ENCODE peak calls at places on chromosomes 16 and 17, in nine cellular contexts. E is right atrium auricular region, V is lower lobe of right lung, J is fibroblast of lung, D is spleen, Q is body of pancreas, T is stomach, Y is IMR-90, G is upper lobe of right lung. O is an unnamed sample.

GRCh38 chr17:82838386-82839063 is 1.3 kb downstream of the ZNF750 start:
- DNase-seq in E (peak; percentile 75), V (peak; percentile 90), J (no peak), D (peak; percentile 72), Q (peak; percentile 75), T (no peak), Y (peak; percentile 17), G (peak; percentile 91), O (peak; percentile 88)

GRCh38 chr17:30336369-30337171 is 2.7 kb upstream of the TMIGD1 start:
- DNase-seq in E (no peak), V (no peak), J (peak; percentile 36), D (no peak), Q (peak; percentile 64), T (peak; percentile 50), Y (peak; percentile 59), G (no peak), O (no peak)

GRCh38 chr17:77487677-77488530 is 347.1 kb downstream of the SEC14L1 start:
- DNase-seq in E (no peak), V (peak; percentile 28), J (no peak), D (peak; percentile 64), Q (no peak), T (no peak), Y (no peak), G (no peak), O (no peak)

GRCh38 chr17:78349831-78350631 is 9.8 kb downstream of the SOCS3 start:
- DNase-seq in E (no peak), V (no peak), J (no peak), D (no peak), Q (no peak), T (no peak), Y (no peak), G (no peak), O (no peak)

GRCh38 chr16:22685162-22685830 is 128.7 kb upstream of the HS3ST2 start:
- DNase-seq in E (peak; percentile 89), V (no peak), J (no peak), D (no peak), Q (peak; percentile 30), T (no peak), Y (no peak), G (no peak), O (peak; percentile 30)

GRCh38 chr17:4711671-4712111 is 1.3 kb downstream of the ARRB2 start:
- DNase-seq in E (no peak), V (peak; percentile 68), J (no peak), D (no peak), Q (no peak), T (no peak), Y (no peak), G (no peak), O (no peak)

GRCh38 chr17:12431188-12431587 is 234.5 kb upstream of the MYOCD start:
- DNase-seq in E (no peak), V (no peak), J (no peak), D (no peak), Q (no peak), T (no peak), Y (no peak), G (no peak), O (no peak)

GRCh38 chr16:6048017-6048416 is 950.4 kb upstream of the EEF2KMT start:
- DNase-seq in E (no peak), V (no peak), J (no peak), D (no peak), Q (no peak), T (no peak), Y (no peak), G (no peak), O (no peak)

GRCh38 chr16:81544691-81545365 is 100.2 kb downstream of the CMIP start:
- DNase-seq in E (no peak), V (peak; percentile 50), J (no peak), D (peak; percentile 61), Q (no peak), T (no peak), Y (peak; percentile 21), G (peak; percentile 44), O (no peak)

GRCh38 chr16:81541314-81541713 is 96.7 kb downstream of the CMIP start:
- DNase-seq in E (no peak), V (peak; percentile 6), J (no peak), D (no peak), Q (no peak), T (no peak), Y (no peak), G (no peak), O (no peak)

GRCh38 chr16:81544261-81544660 is 99.7 kb downstream of the CMIP start:
- DNase-seq in E (no peak), V (peak; percentile 46), J (no peak), D (peak; percentile 74), Q (no peak), T (no peak), Y (no peak), G (peak; percentile 53), O (no peak)

GRCh38 chr16:81543571-81543970 is 99.0 kb downstream of the CMIP start:
- DNase-seq in E (no peak), V (no peak), J (peak; percentile 53), D (no peak), Q (no peak), T (no peak), Y (peak; percentile 49), G (no peak), O (no peak)

DNA sequence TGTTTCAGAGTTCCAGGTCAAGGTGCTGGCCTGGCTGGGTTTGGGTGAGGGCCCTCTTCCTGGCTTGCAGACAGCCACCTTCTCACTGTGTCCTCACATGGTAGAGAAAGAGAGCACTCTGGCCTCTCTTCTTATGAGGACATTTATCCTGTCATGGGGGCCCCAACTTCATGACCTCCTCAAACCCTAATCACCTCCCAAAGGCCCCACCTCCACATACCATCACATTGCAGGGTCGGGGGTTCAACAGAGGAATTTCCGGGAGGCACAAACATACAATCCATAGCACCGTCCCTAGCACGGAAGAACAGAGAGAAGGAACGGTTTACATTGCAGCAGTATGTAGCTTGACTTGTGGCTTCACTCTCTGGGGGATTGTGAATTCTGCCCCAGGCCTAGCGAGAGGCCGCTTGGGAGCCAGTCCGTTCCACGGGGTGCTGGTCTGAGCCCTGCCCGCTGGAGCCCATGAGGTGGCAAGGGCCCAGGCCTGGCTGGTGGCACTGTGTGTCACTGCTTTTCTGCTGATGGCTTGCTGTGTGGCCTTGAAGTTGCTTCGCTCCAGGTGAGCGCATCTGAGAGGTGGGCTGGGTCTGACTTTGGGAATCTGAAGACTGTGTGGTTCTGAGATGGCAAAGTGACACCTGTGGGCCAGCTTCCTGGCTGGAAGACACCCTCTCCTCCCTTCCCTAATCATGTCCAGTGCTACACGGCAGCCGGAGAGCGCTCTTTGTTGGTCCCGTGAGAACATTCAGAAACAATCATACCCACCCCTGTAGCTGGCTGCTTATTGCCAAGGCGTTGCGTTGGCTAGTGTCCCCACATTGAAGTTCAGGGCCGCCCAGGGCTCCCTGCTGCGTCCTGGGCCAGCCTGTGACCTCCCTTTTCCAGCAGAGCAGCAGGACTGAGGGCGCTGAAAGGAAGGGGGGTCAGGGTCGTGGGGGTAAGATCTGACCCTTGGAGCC is 98.3 kb downstream of the CMIP start:
- DNase-seq in E (no peak), V (peak; percentile 36), J (no peak), D (peak; percentile 71), Q (no peak), T (no peak), Y (no peak), G (peak; percentile 56), O (no peak)
- H3K4me1 ChIP-seq in E (peaks cover 28% of the 10 kb centered on the region), V (peaks cover 58% of the 10 kb centered on the region), J (peaks cover 14% of the 10 kb centered on the region), D (peaks cover 32% of the 10 kb centered on the region), Q (peaks cover 8% of the 10 kb centered on the region), T (peaks cover 31% of the 10 kb centered on the region), Y (peaks cover 29% of the 10 kb centered on the region), G (peaks cover 62% of the 10 kb centered on the region), O (peaks cover 6% of the 10 kb centered on the region)

GRCh38 chr16:86575095-86575685 is 3.2 kb upstream of the FOXL1 start:
- DNase-seq in E (no peak), V (no peak), J (no peak), D (no peak), Q (no peak), T (no peak), Y (no peak), G (no peak), O (no peak)

GRCh38 chr16:86575754-86576557 is 2.4 kb upstream of the FOXL1 start:
- DNase-seq in E (peak; percentile 83), V (no peak), J (peak; percentile 97), D (peak; percentile 80), Q (peak; percentile 61), T (peak; percentile 55), Y (peak; percentile 97), G (no peak), O (peak; percentile 70)

GRCh38 chr16:86577314-86577971 is 906 bp upstream of the FOXL1 start:
- DNase-seq in E (no peak), V (no peak), J (peak; percentile 80), D (no peak), Q (no peak), T (no peak), Y (peak; percentile 96), G (no peak), O (no peak)

GRCh38 chr16:86578056-86578455 is 293 bp upstream of the FOXL1 start:
- DNase-seq in E (no peak), V (no peak), J (peak; percentile 93), D (no peak), Q (no peak), T (no peak), Y (peak; percentile 99), G (no peak), O (no peak)

DNA sequence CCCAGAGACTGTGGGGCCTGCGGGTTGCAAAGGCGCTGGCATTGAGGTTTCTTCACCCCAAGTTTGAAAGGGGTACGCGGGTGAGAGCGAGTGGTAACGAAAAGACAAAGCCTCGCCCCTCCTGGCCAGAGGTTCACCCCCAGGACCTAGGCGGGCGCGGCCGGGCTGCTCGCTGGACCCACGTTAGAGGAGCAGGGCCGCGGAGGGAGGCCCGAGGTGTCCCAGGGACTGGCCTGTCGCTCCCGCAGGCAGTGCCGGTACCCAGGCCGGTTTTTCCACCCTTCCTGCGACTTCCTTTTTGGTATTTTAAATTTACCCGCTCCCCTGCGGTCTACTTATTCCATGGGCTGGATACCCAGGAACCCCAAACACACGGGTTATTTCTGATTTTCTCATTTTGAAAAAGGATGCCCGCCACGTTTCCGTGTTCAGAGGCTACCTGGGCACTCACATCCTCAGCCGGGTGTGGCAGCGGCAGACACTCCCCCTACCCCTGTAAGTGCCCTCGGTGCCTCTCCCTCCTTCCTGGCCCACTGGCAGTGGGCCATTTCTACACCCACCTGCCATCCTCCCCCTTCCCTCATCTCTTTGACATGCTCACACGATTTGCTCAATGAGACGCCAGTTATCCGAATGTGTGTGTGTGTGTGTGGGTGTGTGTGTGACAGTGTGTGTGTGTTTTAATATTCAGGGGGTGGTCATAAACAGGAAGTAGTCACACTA is 1.6 kb upstream of the FOXL1 start:
- DNase-seq in E (no peak), V (no peak), J (peak; percentile 80), D (no peak), Q (no peak), T (no peak), Y (no peak), G (no peak), O (no peak)
- H3K27ac ChIP-seq in E (peak overlapping the region; percentile 75), V (peak overlapping the region; percentile 46), J (peak overlapping the region; percentile 97), D (no peak overlapping the region), Q (no peak overlapping the region), T (peak overlapping the region; percentile 69), Y (peak overlapping the region; percentile 84), G (no peak overlapping the region), O (peak overlapping the region; percentile 33)

GRCh38 chr16:50666658-50667496 is 14.2 kb downstream of the SNX20 start:
- DNase-seq in E (no peak), V (no peak), J (no peak), D (peak; percentile 86), Q (no peak), T (no peak), Y (no peak), G (no peak), O (no peak)

GRCh38 chr16:50668368-50669008 is 12.6 kb downstream of the SNX20 start:
- DNase-seq in E (no peak), V (peak; percentile 56), J (no peak), D (peak; percentile 58), Q (no peak), T (peak; percentile 56), Y (no peak), G (no peak), O (peak; percentile 30)

GRCh38 chr16:50669741-50670140 is 11.4 kb downstream of the SNX20 start:
- DNase-seq in E (no peak), V (peak; percentile 13), J (no peak), D (peak; percentile 39), Q (no peak), T (no peak), Y (no peak), G (no peak), O (no peak)

GRCh38 chr16:50665128-50665878 is 15.8 kb downstream of the SNX20 start:
- DNase-seq in E (peak; percentile 84), V (peak; percentile 83), J (peak; percentile 45), D (peak; percentile 93), Q (peak; percentile 90), T (peak; percentile 87), Y (peak; percentile 57), G (peak; percentile 88), O (peak; percentile 79)

DNA sequence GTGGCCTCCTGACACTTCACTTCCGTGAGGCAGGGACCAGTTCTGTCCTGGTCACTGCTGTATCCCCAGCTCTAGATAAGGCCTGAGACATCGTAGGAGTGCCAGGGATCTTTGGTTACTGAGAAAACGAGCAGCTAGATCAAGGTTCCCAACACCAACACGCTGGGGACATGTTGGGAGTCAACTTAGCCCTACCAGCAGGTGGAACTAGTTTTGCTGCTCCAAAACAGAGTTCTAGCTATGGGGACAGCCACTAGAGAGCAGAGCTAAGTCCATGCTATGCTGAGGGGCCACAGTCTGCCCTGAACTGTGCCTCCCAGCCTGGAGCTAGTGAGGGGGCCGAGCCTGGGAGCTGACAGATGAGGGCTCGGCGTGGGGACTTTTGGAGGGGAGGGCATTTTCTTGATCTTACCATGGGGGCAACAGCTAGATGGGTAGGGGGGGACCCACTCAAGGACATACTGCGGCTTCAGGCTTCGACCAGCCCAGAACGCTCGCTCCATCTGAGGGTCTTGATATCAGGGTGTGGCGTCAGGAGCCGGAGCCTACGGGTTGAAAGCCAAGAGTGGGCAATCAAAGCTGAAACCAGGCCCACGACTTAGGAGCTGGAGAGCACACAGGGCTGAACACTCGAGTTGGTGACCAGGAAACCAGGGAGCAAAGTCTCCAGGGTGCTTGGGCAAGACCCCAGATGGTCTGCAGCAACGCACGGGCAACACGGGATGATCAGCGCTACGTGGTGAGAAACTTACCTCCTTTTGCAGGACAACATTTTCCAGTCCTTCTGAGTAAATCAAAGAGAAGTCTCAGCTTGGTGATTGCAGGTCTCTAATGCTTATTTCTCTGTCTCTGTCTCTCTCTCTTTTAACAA is 13.4 kb downstream of the SNX20 start:
- DNase-seq in E (no peak), V (no peak), J (no peak), D (peak; percentile 72), Q (no peak), T (no peak), Y (no peak), G (no peak), O (no peak)
- TF ChIP-seq CTCF in E (no peak), V (no peak), J (no peak), D (no peak), Q (no peak), T (no peak), Y (no peak), G (no peak), O (no peak)

GRCh38 chr17:63698886-63699637 is 863 bp downstream of the LIMD2 start:
- DNase-seq in E (no peak), V (peak; percentile 82), J (peak; percentile 47), D (peak; percentile 98), Q (no peak), T (peak; percentile 64), Y (peak; percentile 29), G (peak; percentile 84), O (no peak)
- H3K4me1 ChIP-seq in E (peaks cover 39% of the 10 kb centered on the region), V (peaks cover 42% of the 10 kb centered on the region), J (no peaks in the 10 kb centered on the region), D (peaks cover 58% of the 10 kb centered on the region), Q (peaks cover 33% of the 10 kb centered on the region), T (peaks cover 35% of the 10 kb centered on the region), Y (no peaks in the 10 kb centered on the region), G (peaks cover 28% of the 10 kb centered on the region), O (peaks cover 8% of the 10 kb centered on the region)